ENCODE peak calls at places on chromosomes 2 and 18, in nine cellular contexts. G, U, R, Q, P, F, L, C and D are unnamed samples.

GRCh38 chr2:240220371-240220770 is 79.9 kb upstream of the OTOS start:
- DNase-seq in G (peak; percentile 78), U (peak; percentile 26), R (no peak), Q (no peak), P (no peak), F (no peak), L (no peak), C (peak; percentile 69), D (no peak)

GRCh38 chr2:218022131-218022850 is 19.5 kb upstream of the TNS1 start:
- DNase-seq in G (no peak), U (no peak), R (no peak), Q (no peak), P (no peak), F (no peak), L (no peak), C (no peak), D (no peak)

GRCh38 chr2:204315236-204315662 is 230.0 kb upstream of the PARD3B start:
- DNase-seq in G (peak; percentile 90), U (no peak), R (no peak), Q (no peak), P (peak; percentile 4), F (peak; percentile 23), L (peak; percentile 13), C (no peak), D (no peak)

GRCh38 chr2:177348735-177349693 is 43.6 kb upstream of the AGPS start:
- DNase-seq in G (peak; percentile 49), U (no peak), R (no peak), Q (no peak), P (no peak), F (no peak), L (no peak), C (no peak), D (peak; percentile 18)

GRCh38 chr2:125512313-125512712 is 1143.6 kb upstream of the GYPC start:
- DNase-seq in G (no peak), U (no peak), R (no peak), Q (no peak), P (no peak), F (no peak), L (no peak), C (no peak), D (no peak)

GRCh38 chr18:13585379-13586153 is 140.8 kb downstream of the FAM210A start:
- DNase-seq in G (no peak), U (no peak), R (no peak), Q (peak; percentile 7), P (no peak), F (no peak), L (no peak), C (no peak), D (no peak)

GRCh38 chr18:34738173-34738894 is 28.2 kb downstream of the DTNA start:
- DNase-seq in G (peak; percentile 66), U (no peak), R (no peak), Q (no peak), P (peak; percentile 15), F (no peak), L (no peak), C (peak; percentile 11), D (peak; percentile 26)

GRCh38 chr2:230216489-230216888 is 3.3 kb downstream of the SP110 start:
- DNase-seq in G (no peak), U (no peak), R (peak; percentile 43), Q (no peak), P (no peak), F (no peak), L (no peak), C (no peak), D (no peak)

GRCh38 chr2:147636238-147636887 is 208.5 kb upstream of the ACVR2A start:
- DNase-seq in G (peak; percentile 88), U (no peak), R (no peak), Q (no peak), P (no peak), F (no peak), L (no peak), C (peak; percentile 81), D (peak; percentile 38)

GRCh38 chr2:173667415-173667814 is 297.8 kb downstream of the SP3 start:
- DNase-seq in G (peak; percentile 32), U (no peak), R (peak; percentile 8), Q (no peak), P (no peak), F (no peak), L (no peak), C (no peak), D (no peak)

GRCh38 chr2:20008703-20009102 is 3.8 kb downstream of the MATN3 start:
- DNase-seq in G (no peak), U (no peak), R (no peak), Q (no peak), P (no peak), F (no peak), L (no peak), C (no peak), D (no peak)

GRCh38 chr2:15812187-15812830 is 128.0 kb upstream of the MYCN start:
- DNase-seq in G (no peak), U (no peak), R (no peak), Q (no peak), P (no peak), F (no peak), L (no peak), C (no peak), D (no peak)

GRCh38 chr2:145569108-145569507 is 1049.2 kb upstream of the ZEB2 start:
- DNase-seq in G (peak; percentile 36), U (no peak), R (no peak), Q (no peak), P (no peak), F (no peak), L (no peak), C (peak; percentile 8), D (no peak)

GRCh38 chr2:215833531-215834162 is 179.7 kb downstream of the MREG start:
- DNase-seq in G (peak; percentile 74), U (no peak), R (no peak), Q (no peak), P (no peak), F (no peak), L (no peak), C (peak; percentile 86), D (peak; percentile 84)

GRCh38 chr2:48568551-48568950 is 38.6 kb downstream of the STON1 start:
- DNase-seq in G (no peak), U (no peak), R (no peak), Q (no peak), P (no peak), F (no peak), L (no peak), C (peak; percentile 88), D (no peak)

GRCh38 chr2:141554810-141555209 is 576.0 kb downstream of the LRP1B start:
- DNase-seq in G (peak; percentile 59), U (peak; percentile 0), R (peak; percentile 48), Q (no peak), P (no peak), F (peak; percentile 10), L (no peak), C (peak; percentile 36), D (peak; percentile 20)

GRCh38 chr2:160087854-160088745 is 25.7 kb upstream of the PLA2R1 start:
- DNase-seq in G (no peak), U (peak; percentile 35), R (peak; percentile 35), Q (no peak), P (no peak), F (no peak), L (no peak), C (peak; percentile 43), D (peak; percentile 76)

GRCh38 chr2:67965246-67965645 is 97.6 kb downstream of the C1D start:
- DNase-seq in G (no peak), U (no peak), R (no peak), Q (no peak), P (no peak), F (no peak), L (no peak), C (no peak), D (no peak)

GRCh38 chr2:207617011-207617671 is 8.1 kb downstream of the METTL21A start:
- DNase-seq in G (peak; percentile 63), U (peak; percentile 64), R (no peak), Q (no peak), P (no peak), F (no peak), L (no peak), C (peak; percentile 77), D (no peak)

GRCh38 chr2:109210431-109211200 is 81.6 kb downstream of the SH3RF3 start:
- DNase-seq in G (no peak), U (no peak), R (no peak), Q (no peak), P (no peak), F (no peak), L (no peak), C (peak; percentile 29), D (no peak)

GRCh38 chr2:159044804-159045286 is 76.4 kb downstream of the TANC1 start:
- DNase-seq in G (peak; percentile 34), U (no peak), R (no peak), Q (no peak), P (no peak), F (no peak), L (peak; percentile 35), C (peak; percentile 68), D (no peak)

GRCh38 chr2:217790195-217790594 is 212.6 kb downstream of the TNS1 start:
- DNase-seq in G (no peak), U (no peak), R (no peak), Q (no peak), P (no peak), F (no peak), L (no peak), C (no peak), D (no peak)

GRCh38 chr18:61669320-61669719 is 223.5 kb downstream of the RNF152 start:
- DNase-seq in G (no peak), U (no peak), R (no peak), Q (no peak), P (no peak), F (no peak), L (no peak), C (no peak), D (no peak)

GRCh38 chr2:219987830-219988229 is 360.4 kb downstream of the SLC4A3 start:
- DNase-seq in G (peak; percentile 73), U (peak; percentile 4), R (no peak), Q (peak; percentile 61), P (no peak), F (no peak), L (no peak), C (peak; percentile 67), D (no peak)

GRCh38 chr18:13390196-13390595 is 171.6 kb downstream of the LDLRAD4 start:
- DNase-seq in G (no peak), U (no peak), R (no peak), Q (peak; percentile 55), P (no peak), F (no peak), L (no peak), C (no peak), D (no peak)

GRCh38 chr2:174166261-174166660 is 82.1 kb downstream of the OLA1 start:
- DNase-seq in G (peak; percentile 68), U (no peak), R (no peak), Q (no peak), P (no peak), F (no peak), L (no peak), C (no peak), D (no peak)

GRCh38 chr2:45288532-45288931 is 279.3 kb upstream of the SIX2 start:
- DNase-seq in G (no peak), U (no peak), R (no peak), Q (no peak), P (no peak), F (no peak), L (no peak), C (peak; percentile 28), D (no peak)

GRCh38 chr2:240519396-240520142 is 38.2 kb downstream of the ANKMY1 start:
- DNase-seq in G (peak; percentile 25), U (no peak), R (no peak), Q (no peak), P (no peak), F (no peak), L (no peak), C (peak; percentile 45), D (peak; percentile 41)

GRCh38 chr18:79506191-79507075 is 110.7 kb downstream of the NFATC1 start:
- DNase-seq in G (peak; percentile 15), U (no peak), R (no peak), Q (peak; percentile 77), P (no peak), F (no peak), L (peak; percentile 11), C (peak; percentile 80), D (no peak)